ENCODE peak calls at places on chromosomes 12 and 14, in six cellular contexts. O, W, K, B, E and G are unnamed samples.

GRCh38 chr12:9163392-9163791 is 44.8 kb downstream of the PZP start:
- DNase-seq in W (no peak), E (no peak), O (no peak), K (no peak), B (no peak), G (no peak)

GRCh38 chr12:89117448-89118034 is 234.8 kb downstream of the DUSP6 start:
- DNase-seq in E (no peak), K (no peak), B (no peak), W (no peak), O (peak), G (no peak)

GRCh38 chr14:27553820-27554219 is 956.0 kb upstream of the NOVA1 start:
- DNase-seq in E (no peak), O (no peak), B (no peak), W (no peak), K (peak), G (no peak)

GRCh38 chr14:104109121-104109541 is 23.6 kb downstream of the ASPG start:
- DNase-seq in K (no peak), E (no peak), W (no peak), B (no peak), O (no peak), G (no peak)

GRCh38 chr14:70708717-70709570 is 67.2 kb downstream of the TTC9 start:
- DNase-seq in E (no peak), W (no peak), B (no peak), O (no peak), K (no peak), G (no peak)

GRCh38 chr12:45122776-45123380 is 72.0 kb upstream of the DBX2 start:
- DNase-seq in K (peak), E (no peak), O (no peak), W (no peak), B (no peak), G (no peak)

GRCh38 chr12:95548539-95549391 is 2.5 kb downstream of the USP44 start:
- DNase-seq in K (no peak), E (no peak), B (peak), O (peak), W (peak), G (peak)

GRCh38 chr12:26828315-26828714 is 4.7 kb downstream of the ITPR2 start:
- DNase-seq in W (no peak), B (no peak), O (no peak), E (no peak), K (no peak), G (no peak)

GRCh38 chr12:66149702-66150398 is 19.3 kb upstream of the LLPH start:
- DNase-seq in O (no peak), E (no peak), K (peak), W (peak), B (no peak), G (no peak)

GRCh38 chr14:36661506-36662257 is at the start of gene PAX9:
- DNase-seq in B (peak), O (peak), K (peak), W (peak), E (no peak), G (no peak)

GRCh38 chr12:12837025-12837872 is 24.1 kb downstream of the DDX47 start:
- DNase-seq in E (no peak), K (peak), O (no peak), B (no peak), W (peak), G (no peak)

GRCh38 chr12:2631613-2632350 is 163.0 kb upstream of the FKBP4 start:
- DNase-seq in W (no peak), E (no peak), K (no peak), B (no peak), O (no peak), G (no peak)

GRCh38 chr14:22337938-22338337 is 251.1 kb downstream of the DAD1 start:
- DNase-seq in B (no peak), O (no peak), W (no peak), E (no peak), K (no peak), G (no peak)

GRCh38 chr12:74945771-74946198 is 263.9 kb downstream of the KCNC2 start:
- DNase-seq in B (no peak), K (no peak), W (no peak), O (no peak), E (no peak), G (no peak)

GRCh38 chr12:3117628-3118027 is 40.4 kb downstream of the TSPAN9 start:
- DNase-seq in W (no peak), K (no peak), E (peak), B (no peak), O (no peak), G (no peak)

GRCh38 chr12:132224484-132224883 is 80.2 kb downstream of the NOC4L start:
- DNase-seq in K (no peak), E (no peak), W (no peak), O (no peak), B (no peak), G (no peak)

GRCh38 chr12:53757095-53757770 is 5.5 kb upstream of the CISTR start:
- DNase-seq in B (peak), K (peak), E (no peak), W (peak), O (peak), G (peak)

GRCh38 chr12:31518680-31519227 is 72.2 kb downstream of the DENND5B start:
- DNase-seq in E (peak), B (no peak), O (peak), W (no peak), K (peak), G (no peak)

GRCh38 chr14:30235485-30235884 is 307.8 kb upstream of the PRKD1 start:
- DNase-seq in K (no peak), W (no peak), B (no peak), E (no peak), O (no peak), G (no peak)

GRCh38 chr12:128727461-128727860 is 96.3 kb downstream of the SLC15A4 start:
- DNase-seq in B (no peak), E (no peak), W (no peak), O (peak), K (no peak), G (no peak)

GRCh38 chr12:13085968-13086686 is 17.3 kb downstream of the GSG1 start:
- DNase-seq in W (no peak), E (no peak), O (no peak), B (no peak), K (no peak), G (no peak)

GRCh38 chr12:57477710-57478681 is 1.7 kb downstream of the ARHGAP9 start:
- DNase-seq in O (no peak), E (no peak), W (peak), K (peak), B (no peak), G (no peak)

GRCh38 chr12:6229823-6230222 is 29.6 kb downstream of the CD9 start:
- DNase-seq in K (no peak), W (no peak), E (peak), B (peak), O (peak), G (peak)

GRCh38 chr14:100271247-100271939 is 32.4 kb downstream of the YY1 start:
- DNase-seq in K (peak), O (peak), E (no peak), W (peak), B (no peak), G (no peak)

GRCh38 chr14:88753873-88754272 is 38.9 kb downstream of the EML5 start:
- DNase-seq in K (no peak), B (no peak), W (no peak), O (no peak), E (no peak), G (no peak)

GRCh38 chr12:49969027-49969426 is 3.7 kb upstream of the AQP6 start:
- DNase-seq in K (no peak), O (no peak), W (no peak), E (no peak), B (peak), G (peak)

GRCh38 chr14:98949506-98950135 is 322.4 kb downstream of the BCL11B start:
- DNase-seq in K (no peak), W (no peak), E (no peak), B (no peak), O (no peak), G (no peak)